ENCODE peak calls at places on chromosome 7, in six cellular contexts. G is GM12865, K is brain microvascular endothelial cell, X is hepatocyte, U is GM12878, R is left ventricle myocardium inferior. M is an unnamed sample.

GRCh38 chr7:32206987-32207386 is 136.8 kb upstream of the PDE1C start:
- DNase-seq in U (no peak), K (peak), X (peak), G (no peak), R (peak), M (peak)

GRCh38 chr7:108650487-108650886 is 80.8 kb downstream of the DNAJB9 start:
- DNase-seq in X (no peak), U (no peak), K (peak), G (no peak), R (no peak), M (peak)

GRCh38 chr7:38916396-38916795 is 7.4 kb upstream of the VPS41 start:
- DNase-seq in R (no peak), X (no peak), G (no peak), K (no peak), U (no peak), M (no peak)

GRCh38 chr7:73802459-73802858 is 28.3 kb upstream of the CLDN4 start:
- DNase-seq in G (no peak), R (no peak), X (no peak), K (no peak), U (no peak), M (no peak)

GRCh38 chr7:112938895-112939588 is 147.6 kb downstream of the GPR85 start:
- DNase-seq in U (no peak), K (peak), R (peak), X (peak), G (no peak), M (peak)

GRCh38 chr7:83267141-83267631 is 104.5 kb upstream of the PCLO start:
- DNase-seq in K (no peak), U (no peak), X (peak), R (no peak), G (no peak), M (no peak)

GRCh38 chr7:101899616-101900015 is 82.2 kb downstream of the CUX1 start:
- DNase-seq in U (no peak), R (no peak), K (no peak), X (no peak), G (no peak), M (no peak)

GRCh38 chr7:22189230-22189629 is 167.7 kb downstream of the RAPGEF5 start:
- DNase-seq in X (no peak), R (no peak), U (no peak), G (no peak), K (no peak), M (no peak)

GRCh38 chr7:98872328-98872924 is 2.6 kb upstream of the TMEM130 start:
- DNase-seq in R (no peak), U (no peak), G (peak), X (no peak), K (no peak), M (peak)

GRCh38 chr7:23369695-23370404 is 70.7 kb downstream of the MALSU1 start:
- DNase-seq in R (no peak), X (no peak), G (no peak), U (no peak), K (no peak), M (no peak)

GRCh38 chr7:44128721-44129582 is 5.6 kb upstream of the POLD2 start:
- DNase-seq in U (no peak), R (no peak), X (no peak), G (no peak), K (no peak), M (no peak)

GRCh38 chr7:50068850-50069551 is 24.0 kb downstream of the ZPBP start:
- DNase-seq in X (peak), R (no peak), G (peak), K (peak), U (peak), M (peak)

GRCh38 chr7:5286933-5287332 is 4.2 kb downstream of the SLC29A4 start:
- DNase-seq in G (no peak), U (no peak), K (no peak), R (no peak), X (no peak), M (no peak)

GRCh38 chr7:149292101-149292823 is 30.3 kb downstream of the ZNF783 start:
- DNase-seq in X (no peak), U (no peak), K (peak), G (no peak), R (no peak), M (no peak)

GRCh38 chr7:99016196-99016595 is 127.7 kb downstream of the SMURF1 start:
- DNase-seq in X (no peak), R (no peak), G (peak), K (no peak), U (no peak), M (no peak)

GRCh38 chr7:299628-300027 is 9.7 kb downstream of the FOXL3 start:
- DNase-seq in G (no peak), R (no peak), X (no peak), U (no peak), K (no peak), M (no peak)

GRCh38 chr7:13910805-13911551 is 78.5 kb downstream of the ETV1 start:
- DNase-seq in X (no peak), K (no peak), R (no peak), G (no peak), U (no peak), M (peak)

GRCh38 chr7:67625257-67625713 is 628.7 kb downstream of the TYW1 start:
- DNase-seq in K (peak), R (peak), G (peak), X (peak), U (no peak), M (peak)

GRCh38 chr7:111499027-111499426 is 63.3 kb downstream of the IMMP2L start:
- DNase-seq in G (no peak), U (no peak), K (peak), R (no peak), X (no peak), M (peak)

GRCh38 chr7:80014507-80014906 is 120.1 kb upstream of the GNAI1 start:
- DNase-seq in U (no peak), X (peak), R (no peak), K (peak), G (no peak), M (peak)

GRCh38 chr7:157370761-157371160 is 34.0 kb downstream of the DNAJB6 start:
- DNase-seq in X (no peak), R (no peak), U (no peak), G (no peak), K (no peak), M (no peak)

GRCh38 chr7:131610007-131610406 is 53.6 kb upstream of the PODXL start:
- DNase-seq in K (no peak), G (no peak), U (no peak), R (no peak), X (no peak), M (no peak)

GRCh38 chr7:159026271-159027047 is 118.2 kb downstream of the VIPR2 start:
- DNase-seq in K (peak), R (no peak), X (peak), G (no peak), U (no peak), M (no peak)

GRCh38 chr7:123958186-123958703 is 33.2 kb downstream of the SPAM1 start:
- DNase-seq in R (no peak), U (no peak), G (no peak), X (no peak), K (no peak), M (peak)

GRCh38 chr7:1385809-1386622 is 73.3 kb downstream of the MICALL2 start:
- DNase-seq in G (no peak), U (no peak), K (no peak), R (no peak), X (no peak), M (no peak)

GRCh38 chr7:149050941-149051340 is 22.6 kb upstream of the PDIA4 start:
- DNase-seq in U (no peak), G (no peak), K (peak), X (no peak), R (no peak), M (peak)

GRCh38 chr7:33982425-33982786 is 77.1 kb downstream of the BMPER start:
- DNase-seq in G (no peak), U (no peak), X (no peak), K (peak), R (no peak), M (no peak)

GRCh38 chr7:133109816-133110215 is 27.9 kb upstream of the CHCHD3 start:
- DNase-seq in G (no peak), K (no peak), U (no peak), X (no peak), R (no peak), M (peak)

GRCh38 chr7:50792342-50793114 is 9.8 kb upstream of the GRB10 start:
- DNase-seq in K (peak), R (peak), X (peak), G (no peak), U (no peak), M (peak)

GRCh38 chr7:116588641-116589594 is 64.1 kb downstream of the CAV1 start:
- DNase-seq in U (no peak), X (peak), G (peak), K (peak), R (no peak), M (peak)

GRCh38 chr7:22216832-22217475 is 140.0 kb downstream of the RAPGEF5 start:
- DNase-seq in U (no peak), G (no peak), K (no peak), X (no peak), R (no peak), M (no peak)

GRCh38 chr7:149742075-149742701 is 31.2 kb downstream of the ZNF467 start:
- DNase-seq in X (peak), R (peak), U (no peak), G (peak), K (peak), M (peak)

GRCh38 chr7:26995664-26996063 is 100.1 kb downstream of the HOXA1 start:
- DNase-seq in U (no peak), R (no peak), G (no peak), X (no peak), K (no peak), M (no peak)

GRCh38 chr7:123229426-123229825 is 29.7 kb upstream of the SLC13A1 start:
- DNase-seq in G (no peak), K (no peak), X (no peak), U (no peak), R (no peak), M (no peak)

GRCh38 chr7:37385787-37386186 is 62.9 kb downstream of the ELMO1 start:
- DNase-seq in R (no peak), G (no peak), K (no peak), U (no peak), X (no peak), M (no peak)

GRCh38 chr7:30863694-30864011 is 48.0 kb upstream of the AQP1 start:
- DNase-seq in U (no peak), G (no peak), X (no peak), K (no peak), R (no peak), M (peak)

GRCh38 chr7:144784943-144785342 is 50.9 kb downstream of the TPK1 start:
- DNase-seq in G (no peak), X (no peak), K (peak), U (no peak), R (no peak), M (peak)

GRCh38 chr7:51660516-51660915 is 343.9 kb upstream of the COBL start:
- DNase-seq in U (no peak), G (no peak), R (no peak), K (no peak), X (no peak), M (no peak)

GRCh38 chr7:120941064-120941463 is 9.5 kb upstream of the ING3 start:
- DNase-seq in G (no peak), U (no peak), K (no peak), R (no peak), X (no peak), M (peak)
- TF ChIP-seq CTCF in G (no peak), U (no peak), K (no peak), R (peak), X (peak), M (peak)

GRCh38 chr7:107043916-107044346 is 574 bp upstream of the PRKAR2B start:
- DNase-seq in U (no peak), G (no peak), K (no peak), R (no peak), X (no peak), M (no peak)
- H3K4me3 ChIP-seq in U (peak), G (peak), K (peak), R (peak), X (peak), M (peak)

GRCh38 chr7:2786607-2787116 is 57.4 kb downstream of the GNA12 start:
- DNase-seq in R (no peak), G (no peak), X (no peak), U (no peak), K (no peak), M (no peak)

GRCh38 chr7:2782565-2782964 is 61.5 kb downstream of the GNA12 start:
- DNase-seq in G (no peak), K (no peak), R (no peak), X (no peak), U (no peak), M (no peak)

GRCh38 chr7:2781636-2782035 is 62.5 kb downstream of the GNA12 start:
- DNase-seq in U (no peak), X (no peak), R (no peak), K (peak), G (no peak), M (peak)

GRCh38 chr7:2787251-2787968 is 56.7 kb downstream of the GNA12 start:
- DNase-seq in G (no peak), X (no peak), U (no peak), R (no peak), K (no peak), M (no peak)

DNA sequence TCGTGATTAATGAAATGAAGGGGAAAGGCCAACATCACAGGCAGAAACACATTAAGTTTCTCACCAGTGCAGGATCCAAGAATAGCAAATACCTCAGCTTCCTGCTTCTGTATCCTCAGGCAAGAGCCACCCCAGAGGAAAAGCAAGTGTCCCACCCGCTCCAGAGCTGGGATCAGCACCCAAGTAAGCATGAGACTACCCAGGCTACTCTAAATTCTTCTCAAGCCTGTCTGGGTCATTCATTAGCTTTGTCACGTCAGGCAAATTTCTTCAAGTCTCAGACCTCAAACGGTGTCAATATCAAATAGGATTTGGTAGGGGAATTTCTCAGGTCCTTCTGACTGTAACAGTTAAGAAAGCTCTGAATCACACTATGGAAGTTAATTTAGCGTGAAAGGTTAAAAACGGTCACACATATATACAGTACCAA is 59.0 kb downstream of the GNA12 start:
- DNase-seq in K (peak), R (no peak), X (no peak), G (peak), U (peak), M (peak)
- TF ChIP-seq CTCF in K (no peak), R (no peak), X (no peak), G (no peak), U (no peak), M (no peak)

DNA sequence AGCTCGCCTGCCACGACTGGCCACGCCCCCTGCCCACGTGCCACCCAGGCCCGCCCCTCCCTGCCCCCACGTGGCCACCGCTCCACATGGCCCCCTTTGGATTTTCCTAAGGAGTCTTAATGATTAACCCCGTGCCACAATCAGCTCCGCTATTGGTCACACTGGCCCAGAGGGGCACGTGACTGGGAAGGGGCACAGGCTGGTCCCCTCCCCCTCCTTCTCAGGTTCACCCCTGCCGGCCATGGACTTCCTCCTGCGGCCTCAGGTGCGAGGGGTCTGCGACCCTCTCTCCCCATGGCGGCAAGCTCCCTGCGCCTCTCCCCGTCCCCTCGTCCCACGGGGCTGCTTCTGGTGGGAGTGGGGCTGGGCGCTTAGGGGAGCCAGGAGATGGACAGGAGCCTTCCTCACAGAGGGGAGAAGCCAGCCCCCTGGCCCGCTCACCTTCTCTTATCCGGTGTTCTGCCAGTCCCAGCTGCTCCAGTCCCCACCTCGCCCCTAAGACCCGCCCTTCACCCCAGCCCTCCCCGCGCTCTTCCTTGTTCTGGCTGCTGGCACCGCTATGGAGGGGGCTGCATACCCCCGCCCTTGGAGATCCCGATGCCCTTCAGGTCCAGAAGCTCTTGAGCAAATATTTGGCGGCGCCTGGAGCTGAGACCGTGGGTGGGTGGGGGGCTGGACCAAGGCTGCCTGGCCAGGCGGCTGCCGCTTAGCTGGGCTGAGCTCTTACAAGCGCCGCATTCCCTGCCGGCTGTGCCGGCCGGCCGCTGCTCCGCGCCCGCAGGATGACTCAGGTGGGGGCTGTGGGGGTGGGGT is 3.2 kb downstream of the SLC4A2 start:
- DNase-seq in G (no peak), U (no peak), R (no peak), K (peak), X (peak), M (peak)
- H3K4me3 ChIP-seq in G (no peak), U (no peak), R (peak), K (peak), X (no peak), M (peak)

GRCh38 chr7:90738249-90738648 is 142.1 kb downstream of the CDK14 start:
- DNase-seq in X (no peak), G (no peak), U (no peak), K (no peak), R (no peak), M (no peak)
- TF ChIP-seq CTCF in X (no peak), G (no peak), U (no peak), K (no peak), R (no peak), M (no peak)

DNA sequence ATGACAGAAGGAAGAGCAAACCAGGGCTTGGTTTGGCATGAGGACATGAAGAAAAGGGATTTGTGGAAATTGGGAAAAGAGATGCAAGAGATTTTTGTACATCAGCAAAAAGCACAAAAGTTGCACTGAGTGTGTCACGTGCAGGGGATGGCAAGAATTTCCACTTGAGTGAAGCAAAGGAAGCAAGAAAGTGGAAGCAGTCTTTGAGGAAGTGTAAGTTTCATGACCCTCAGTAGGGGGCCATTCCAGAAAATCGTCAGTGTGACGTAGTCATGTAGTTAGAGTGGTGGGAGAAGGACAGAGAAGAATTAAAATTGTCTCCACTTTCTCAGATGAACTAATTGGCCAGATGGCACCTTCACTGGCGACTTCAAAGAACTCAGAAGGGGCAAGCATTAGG is 123.3 kb upstream of the FZD1 start:
- DNase-seq in X (no peak), R (no peak), U (no peak), G (no peak), K (no peak), M (no peak)
- H3K4me3 ChIP-seq in X (no peak), R (no peak), U (no peak), G (no peak), K (no peak), M (no peak)

GRCh38 chr7:35839860-35840854 is 39.3 kb downstream of the SEPTIN7 start:
- DNase-seq in X (no peak), G (no peak), R (no peak), K (peak), U (no peak), M (peak)
- TF ChIP-seq CTCF in X (no peak), G (no peak), R (no peak), K (no peak), U (no peak), M (no peak)

DNA sequence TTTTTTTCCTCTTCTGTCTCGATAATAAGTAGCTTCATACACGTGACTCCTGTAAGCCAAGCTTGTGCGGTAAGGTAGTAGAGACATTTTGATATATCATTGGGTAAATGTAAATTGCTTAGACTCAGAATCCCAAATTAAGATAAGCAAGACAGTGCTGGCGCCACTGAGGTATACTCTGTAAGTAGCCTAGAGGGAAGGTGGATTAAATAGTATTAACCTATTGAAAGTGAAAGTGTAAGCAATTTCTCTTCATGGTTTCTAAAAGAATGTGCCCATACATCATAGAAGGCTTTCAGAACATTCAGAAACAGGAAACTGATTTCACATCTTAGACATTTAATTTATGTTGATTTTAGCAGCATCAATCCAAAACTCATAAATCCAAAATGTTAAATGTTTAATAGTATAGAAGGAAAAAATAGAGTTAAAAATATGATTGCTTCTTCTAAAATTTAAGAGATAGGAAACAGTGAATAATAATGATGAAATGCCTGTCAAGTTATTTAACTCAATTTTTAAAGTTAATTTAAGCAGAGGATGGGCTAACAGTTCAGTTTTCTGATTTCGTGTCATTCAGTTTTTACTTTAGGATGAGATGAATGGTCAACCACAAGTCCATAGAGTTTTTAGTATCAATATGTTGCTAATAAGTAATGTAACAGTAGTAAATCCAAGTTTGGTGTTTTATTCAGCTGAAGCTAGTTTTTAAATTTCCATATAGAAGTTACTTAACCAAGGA is 36.8 kb downstream of the LRRC72 start:
- DNase-seq in X (no peak), K (no peak), U (no peak), R (no peak), G (peak), M (peak)
- H3K4me3 ChIP-seq in X (no peak), K (no peak), U (no peak), R (no peak), G (no peak), M (no peak)

M was measured in fibroblast of mammary gland.